ENCODE peak calls at places on chromosomes 3 and 15, in five cellular contexts. One of them, this sample, is unnamed. For H3K4me1, the result is how much of the 10 kb centered on the place peaks cover.

GRCh38 chr3:42209917-42210316 is 56.1 kb downstream of the CCK start:
- DNase-seq in mesenchymal stem cell: no peak
- DNase-seq in IMR-90: no peak
- DNase-seq in H1: no peak
- DNase-seq in neuronal stem cell: no peak
- DNase-seq in this sample: no peak

GRCh38 chr3:132134611-132135010 is 99.8 kb upstream of the CPNE4 start:
- DNase-seq in mesenchymal stem cell: peak
- DNase-seq in IMR-90: peak
- DNase-seq in H1: no peak
- DNase-seq in neuronal stem cell: no peak
- DNase-seq in this sample: peak

GRCh38 chr3:72086051-72086711 is 301.2 kb upstream of the PROK2 start:
- DNase-seq in mesenchymal stem cell: peak
- DNase-seq in IMR-90: peak
- DNase-seq in H1: no peak
- DNase-seq in neuronal stem cell: no peak
- DNase-seq in this sample: no peak

GRCh38 chr3:69675773-69676660 is 63.2 kb upstream of the MITF start:
- DNase-seq in mesenchymal stem cell: no peak
- DNase-seq in IMR-90: no peak
- DNase-seq in H1: no peak
- DNase-seq in neuronal stem cell: no peak
- DNase-seq in this sample: no peak

GRCh38 chr3:178443634-178444033 is 92.6 kb upstream of the KCNMB2 start:
- DNase-seq in mesenchymal stem cell: peak
- DNase-seq in IMR-90: no peak
- DNase-seq in H1: no peak
- DNase-seq in neuronal stem cell: no peak
- DNase-seq in this sample: no peak

GRCh38 chr3:16300282-16300681 is 35.3 kb downstream of the OXNAD1 start:
- DNase-seq in mesenchymal stem cell: no peak
- DNase-seq in IMR-90: no peak
- DNase-seq in H1: no peak
- DNase-seq in neuronal stem cell: no peak
- DNase-seq in this sample: no peak

GRCh38 chr3:121269389-121269788 is 276.4 kb downstream of the POLQ start:
- DNase-seq in mesenchymal stem cell: no peak
- DNase-seq in IMR-90: no peak
- DNase-seq in H1: no peak
- DNase-seq in neuronal stem cell: no peak
- DNase-seq in this sample: no peak

GRCh38 chr3:133230191-133230590 is 169.7 kb upstream of the BFSP2 start:
- DNase-seq in mesenchymal stem cell: no peak
- DNase-seq in IMR-90: no peak
- DNase-seq in H1: no peak
- DNase-seq in neuronal stem cell: no peak
- DNase-seq in this sample: no peak

GRCh38 chr3:61876797-61877196 is 315.4 kb downstream of the PTPRG start:
- DNase-seq in mesenchymal stem cell: peak
- DNase-seq in IMR-90: peak
- DNase-seq in H1: no peak
- DNase-seq in neuronal stem cell: no peak
- DNase-seq in this sample: no peak

GRCh38 chr3:149919509-149919908 is 51.2 kb downstream of the PFN2 start:
- DNase-seq in mesenchymal stem cell: no peak
- DNase-seq in IMR-90: no peak
- DNase-seq in H1: no peak
- DNase-seq in neuronal stem cell: no peak
- DNase-seq in this sample: no peak

GRCh38 chr3:53850895-53851294 is 4.5 kb downstream of the IL17RB start:
- DNase-seq in mesenchymal stem cell: peak
- DNase-seq in IMR-90: peak
- DNase-seq in H1: no peak
- DNase-seq in neuronal stem cell: no peak
- DNase-seq in this sample: no peak

GRCh38 chr3:61239871-61240270 is 11.4 kb downstream of the FHIT start:
- DNase-seq in mesenchymal stem cell: no peak
- DNase-seq in IMR-90: no peak
- DNase-seq in H1: no peak
- DNase-seq in neuronal stem cell: no peak
- DNase-seq in this sample: no peak

GRCh38 chr3:25897019-25897418 is 107.1 kb downstream of the OXSM start:
- DNase-seq in mesenchymal stem cell: peak
- DNase-seq in IMR-90: no peak
- DNase-seq in H1: peak
- DNase-seq in neuronal stem cell: no peak
- DNase-seq in this sample: peak

GRCh38 chr3:123296836-123297626 is 95.3 kb downstream of the SEC22A start:
- DNase-seq in mesenchymal stem cell: no peak
- DNase-seq in IMR-90: no peak
- DNase-seq in H1: no peak
- DNase-seq in neuronal stem cell: no peak
- DNase-seq in this sample: no peak

GRCh38 chr3:45608296-45608695 is 13.7 kb downstream of the LIMD1 start:
- DNase-seq in mesenchymal stem cell: no peak
- DNase-seq in IMR-90: no peak
- DNase-seq in H1: no peak
- DNase-seq in neuronal stem cell: no peak
- DNase-seq in this sample: no peak

GRCh38 chr15:84857418-84858004 is 27.0 kb upstream of the SLC28A1 start:
- DNase-seq in mesenchymal stem cell: no peak
- DNase-seq in IMR-90: no peak
- DNase-seq in H1: no peak
- DNase-seq in neuronal stem cell: no peak
- DNase-seq in this sample: no peak

GRCh38 chr3:9994086-9994844 is 7.6 kb upstream of the EMC3 start:
- DNase-seq in mesenchymal stem cell: no peak
- DNase-seq in IMR-90: peak
- DNase-seq in H1: no peak
- DNase-seq in neuronal stem cell: no peak
- DNase-seq in this sample: no peak

GRCh38 chr3:98967758-98968157 is 66.3 kb upstream of the DCBLD2 start:
- DNase-seq in mesenchymal stem cell: no peak
- DNase-seq in IMR-90: no peak
- DNase-seq in H1: no peak
- DNase-seq in neuronal stem cell: no peak
- DNase-seq in this sample: no peak
- H3K4me3 ChIP-seq in mesenchymal stem cell: peak
- H3K4me3 ChIP-seq in IMR-90: no peak
- H3K4me3 ChIP-seq in H1: no peak
- H3K4me3 ChIP-seq in neuronal stem cell: no peak
- H3K4me3 ChIP-seq in this sample: no peak

GRCh38 chr15:77856718-77857346 is 220.7 kb downstream of the TBC1D2B start:
- DNase-seq in mesenchymal stem cell: no peak
- DNase-seq in IMR-90: no peak
- DNase-seq in H1: no peak
- DNase-seq in neuronal stem cell: no peak
- DNase-seq in this sample: peak

GRCh38 chr15:77855871-77856270 is 221.6 kb downstream of the TBC1D2B start:
- DNase-seq in mesenchymal stem cell: no peak
- DNase-seq in IMR-90: no peak
- DNase-seq in H1: no peak
- DNase-seq in neuronal stem cell: no peak
- DNase-seq in this sample: no peak

GRCh38 chr15:77859491-77860060 is 217.9 kb downstream of the TBC1D2B start:
- DNase-seq in mesenchymal stem cell: no peak
- DNase-seq in IMR-90: no peak
- DNase-seq in H1: no peak
- DNase-seq in neuronal stem cell: no peak
- DNase-seq in this sample: peak

GRCh38 chr15:77858677-77859490 is 218.6 kb downstream of the TBC1D2B start:
- DNase-seq in mesenchymal stem cell: peak
- DNase-seq in IMR-90: no peak
- DNase-seq in H1: no peak
- DNase-seq in neuronal stem cell: no peak
- DNase-seq in this sample: no peak

GRCh38 chr15:77857419-77857818 is 220.1 kb downstream of the TBC1D2B start:
- DNase-seq in mesenchymal stem cell: no peak
- DNase-seq in IMR-90: no peak
- DNase-seq in H1: no peak
- DNase-seq in neuronal stem cell: no peak
- DNase-seq in this sample: no peak
- H3K4me1 ChIP-seq in mesenchymal stem cell: under half
- H3K4me1 ChIP-seq in IMR-90: under half
- H3K4me1 ChIP-seq in H1: under half
- H3K4me1 ChIP-seq in neuronal stem cell: under half
- H3K4me1 ChIP-seq in this sample: under half

GRCh38 chr3:32297366-32297765 is 58.9 kb downstream of the CMTM8 start:
- DNase-seq in mesenchymal stem cell: peak
- DNase-seq in IMR-90: no peak
- DNase-seq in H1: no peak
- DNase-seq in neuronal stem cell: no peak
- DNase-seq in this sample: no peak
- H2BK15ac ChIP-seq in mesenchymal stem cell: no peak
- H2BK15ac ChIP-seq in IMR-90: no peak
- H2BK15ac ChIP-seq in H1: no peak
- H2BK15ac ChIP-seq in neuronal stem cell: no peak
- H2BK15ac ChIP-seq in this sample: no peak

GRCh38 chr15:52153900-52154895 is 37.0 kb downstream of the GNB5 start:
- DNase-seq in mesenchymal stem cell: no peak
- DNase-seq in IMR-90: no peak
- DNase-seq in H1: no peak
- DNase-seq in neuronal stem cell: no peak
- DNase-seq in this sample: no peak

GRCh38 chr15:52150043-52150825 is 37.7 kb upstream of the BCL2L10 start:
- DNase-seq in mesenchymal stem cell: no peak
- DNase-seq in IMR-90: no peak
- DNase-seq in H1: peak
- DNase-seq in neuronal stem cell: no peak
- DNase-seq in this sample: no peak

GRCh38 chr15:52151353-52151752 is 38.8 kb upstream of the BCL2L10 start:
- DNase-seq in mesenchymal stem cell: no peak
- DNase-seq in IMR-90: no peak
- DNase-seq in H1: peak
- DNase-seq in neuronal stem cell: no peak
- DNase-seq in this sample: no peak

GRCh38 chr15:52148409-52148808 is 35.8 kb upstream of the BCL2L10 start:
- DNase-seq in mesenchymal stem cell: peak
- DNase-seq in IMR-90: peak
- DNase-seq in H1: peak
- DNase-seq in neuronal stem cell: no peak
- DNase-seq in this sample: no peak

GRCh38 chr15:52150878-52151277 is 38.3 kb upstream of the BCL2L10 start:
- DNase-seq in mesenchymal stem cell: no peak
- DNase-seq in IMR-90: no peak
- DNase-seq in H1: no peak
- DNase-seq in neuronal stem cell: no peak
- DNase-seq in this sample: no peak
- H3K4me3 ChIP-seq in mesenchymal stem cell: no peak
- H3K4me3 ChIP-seq in IMR-90: no peak
- H3K4me3 ChIP-seq in H1: no peak
- H3K4me3 ChIP-seq in neuronal stem cell: no peak
- H3K4me3 ChIP-seq in this sample: no peak

GRCh38 chr3:172171396-172172075 is 132.2 kb downstream of the FNDC3B start:
- DNase-seq in mesenchymal stem cell: no peak
- DNase-seq in IMR-90: no peak
- DNase-seq in H1: no peak
- DNase-seq in neuronal stem cell: no peak
- DNase-seq in this sample: no peak
- H3K4me1 ChIP-seq in mesenchymal stem cell: under half
- H3K4me1 ChIP-seq in IMR-90: under half
- H3K4me1 ChIP-seq in H1: under half
- H3K4me1 ChIP-seq in neuronal stem cell: half or more
- H3K4me1 ChIP-seq in this sample: under half

GRCh38 chr15:50426428-50426827 is 2.2 kb downstream of the USP8 start:
- DNase-seq in mesenchymal stem cell: no peak
- DNase-seq in IMR-90: no peak
- DNase-seq in H1: no peak
- DNase-seq in neuronal stem cell: no peak
- DNase-seq in this sample: no peak

GRCh38 chr15:50425219-50425618 is 1.0 kb downstream of the USP8 start:
- DNase-seq in mesenchymal stem cell: peak
- DNase-seq in IMR-90: no peak
- DNase-seq in H1: no peak
- DNase-seq in neuronal stem cell: no peak
- DNase-seq in this sample: no peak

GRCh38 chr15:50424066-50424890 is at the start of gene USP8:
- DNase-seq in mesenchymal stem cell: peak
- DNase-seq in IMR-90: peak
- DNase-seq in H1: peak
- DNase-seq in neuronal stem cell: peak
- DNase-seq in this sample: peak
- H2BK15ac ChIP-seq in mesenchymal stem cell: no peak
- H2BK15ac ChIP-seq in IMR-90: peak
- H2BK15ac ChIP-seq in H1: no peak
- H2BK15ac ChIP-seq in neuronal stem cell: no peak
- H2BK15ac ChIP-seq in this sample: no peak

GRCh38 chr15:25652697-25653096 is 210.4 kb downstream of the ATP10A start:
- DNase-seq in mesenchymal stem cell: no peak
- DNase-seq in IMR-90: no peak
- DNase-seq in H1: no peak
- DNase-seq in neuronal stem cell: no peak
- DNase-seq in this sample: no peak

GRCh38 chr15:25659251-25659650 is 203.9 kb downstream of the ATP10A start:
- DNase-seq in mesenchymal stem cell: no peak
- DNase-seq in IMR-90: no peak
- DNase-seq in H1: no peak
- DNase-seq in neuronal stem cell: no peak
- DNase-seq in this sample: no peak

GRCh38 chr15:25658560-25658959 is 204.6 kb downstream of the ATP10A start:
- DNase-seq in mesenchymal stem cell: no peak
- DNase-seq in IMR-90: no peak
- DNase-seq in H1: no peak
- DNase-seq in neuronal stem cell: no peak
- DNase-seq in this sample: no peak

GRCh38 chr15:25655168-25655956 is 207.8 kb downstream of the ATP10A start:
- DNase-seq in mesenchymal stem cell: no peak
- DNase-seq in IMR-90: no peak
- DNase-seq in H1: no peak
- DNase-seq in neuronal stem cell: no peak
- DNase-seq in this sample: no peak
- H3K4me3 ChIP-seq in mesenchymal stem cell: no peak
- H3K4me3 ChIP-seq in IMR-90: no peak
- H3K4me3 ChIP-seq in H1: no peak
- H3K4me3 ChIP-seq in neuronal stem cell: no peak
- H3K4me3 ChIP-seq in this sample: no peak

GRCh38 chr15:41937568-41937923 is 34.8 kb downstream of the EHD4 start:
- DNase-seq in mesenchymal stem cell: peak
- DNase-seq in IMR-90: no peak
- DNase-seq in H1: no peak
- DNase-seq in neuronal stem cell: no peak
- DNase-seq in this sample: no peak
- H3K4me1 ChIP-seq in mesenchymal stem cell: half or more
- H3K4me1 ChIP-seq in IMR-90: under half
- H3K4me1 ChIP-seq in H1: under half
- H3K4me1 ChIP-seq in neuronal stem cell: under half
- H3K4me1 ChIP-seq in this sample: under half

DNA sequence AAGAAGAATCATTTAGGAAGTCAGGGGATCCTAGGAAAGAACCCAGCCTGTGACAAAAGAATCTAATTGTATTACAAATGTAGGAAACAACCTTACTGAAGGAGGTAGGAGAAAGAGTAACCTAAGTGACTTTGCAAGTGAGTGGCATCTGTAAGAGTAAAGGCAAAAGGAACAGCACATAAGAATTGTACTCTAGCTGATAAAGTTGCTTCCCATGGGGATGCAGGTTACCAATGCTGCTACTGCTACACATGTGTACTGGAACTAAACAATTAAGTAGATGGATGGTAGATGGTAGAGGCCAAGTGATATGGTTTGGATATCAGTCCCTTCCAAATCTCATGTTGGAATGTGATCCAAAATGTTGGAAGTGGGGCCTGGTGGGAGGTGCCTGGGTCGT is 60.8 kb downstream of the OSBPL10 start:
- DNase-seq in mesenchymal stem cell: no peak
- DNase-seq in IMR-90: no peak
- DNase-seq in H1: no peak
- DNase-seq in neuronal stem cell: no peak
- DNase-seq in this sample: no peak
- H2BK15ac ChIP-seq in mesenchymal stem cell: no peak
- H2BK15ac ChIP-seq in IMR-90: no peak
- H2BK15ac ChIP-seq in H1: no peak
- H2BK15ac ChIP-seq in neuronal stem cell: no peak
- H2BK15ac ChIP-seq in this sample: no peak